ENCODE peak calls at places on chromosomes 6 and 20, in five cellular contexts. Z, K, V, M and D are unnamed samples. For H3K27me3, the result is how much of the 10 kb centered on the place peaks cover.

GRCh38 chr6:15090145-15090579 is 155.7 kb upstream of the JARID2 start:
- DNase-seq in Z (no peak), M (no peak), K (no peak), V (no peak), D (no peak)

GRCh38 chr20:38278763-38279162 is 18.2 kb upstream of the KIAA1755 start:
- DNase-seq in M (no peak), K (no peak), Z (peak), V (no peak), D (no peak)

GRCh38 chr6:89828988-89829590 is 591 bp upstream of the CASP8AP2 start:
- DNase-seq in M (no peak), Z (no peak), V (no peak), K (no peak), D (no peak)

GRCh38 chr6:35166160-35166919 is 25.2 kb upstream of the TCP11 start:
- DNase-seq in Z (no peak), K (no peak), M (no peak), V (no peak), D (no peak)

GRCh38 chr6:159212881-159213280 is 43.7 kb downstream of the FNDC1 start:
- DNase-seq in Z (no peak), K (no peak), M (no peak), V (no peak), D (no peak)

GRCh38 chr6:147651249-147652063 is 143.0 kb downstream of the SAMD5 start:
- DNase-seq in M (no peak), Z (peak), K (no peak), V (no peak), D (no peak)

GRCh38 chr6:40477246-40478126 is 109.7 kb downstream of the LRFN2 start:
- DNase-seq in V (no peak), Z (peak), K (no peak), M (no peak), D (peak)

GRCh38 chr20:49228676-49229075 is 9.5 kb downstream of the DDX27 start:
- DNase-seq in K (no peak), V (no peak), Z (no peak), M (no peak), D (no peak)

GRCh38 chr20:44540834-44541233 is 19.0 kb upstream of the SERINC3 start:
- DNase-seq in Z (no peak), M (no peak), V (peak), K (no peak), D (no peak)

GRCh38 chr20:13200767-13201500 is 20.1 kb upstream of the ISM1 start:
- DNase-seq in K (no peak), Z (no peak), M (no peak), V (no peak), D (no peak)

GRCh38 chr20:32072168-32072721 is 20.2 kb downstream of the HCK start:
- DNase-seq in V (no peak), M (no peak), K (no peak), Z (no peak), D (no peak)

GRCh38 chr6:16200231-16200941 is 38.0 kb upstream of the GMPR start:
- DNase-seq in V (no peak), M (no peak), K (no peak), Z (no peak), D (no peak)

GRCh38 chr6:33336495-33336894 is 19.0 kb upstream of the ZBTB22 start:
- DNase-seq in V (no peak), Z (no peak), K (no peak), M (no peak), D (no peak)

GRCh38 chr6:101393291-101394251 is at the start of gene GRIK2:
- DNase-seq in V (no peak), Z (peak), M (no peak), K (no peak), D (no peak)

GRCh38 chr6:127299522-127300240 is 33.0 kb downstream of the RNF146 start:
- DNase-seq in K (no peak), M (no peak), V (no peak), Z (no peak), D (no peak)

GRCh38 chr6:89120371-89120770 is 2.5 kb upstream of the SRSF12 start:
- DNase-seq in K (no peak), M (no peak), V (no peak), Z (no peak), D (no peak)

GRCh38 chr20:37914672-37915433 is 11.9 kb downstream of the VSTM2L start:
- DNase-seq in Z (no peak), V (no peak), M (peak), K (no peak), D (no peak)

GRCh38 chr20:40865095-40865494 is 163.5 kb upstream of the TOP1 start:
- DNase-seq in M (no peak), V (no peak), K (no peak), Z (no peak), D (no peak)

GRCh38 chr6:165577556-165577955 is 85.5 kb downstream of the PDE10A start:
- DNase-seq in Z (no peak), K (no peak), M (no peak), V (no peak), D (no peak)

GRCh38 chr6:30951907-30952469 is 11.2 kb downstream of the MUCL3 start:
- DNase-seq in M (no peak), Z (no peak), K (no peak), V (no peak), D (no peak)
- H3K27me3 ChIP-seq in M (under half), Z (under half), K (under half), V (half or more), D (under half)

GRCh38 chr6:168938546-168938945 is 315.1 kb downstream of the THBS2 start:
- DNase-seq in K (no peak), Z (no peak), V (no peak), M (no peak), D (no peak)

GRCh38 chr6:168937061-168937460 is 316.6 kb downstream of the THBS2 start:
- DNase-seq in Z (no peak), M (no peak), V (no peak), K (no peak), D (no peak)

GRCh38 chr6:168941036-168941435 is 312.6 kb downstream of the THBS2 start:
- DNase-seq in K (no peak), Z (no peak), M (no peak), V (no peak), D (no peak)

GRCh38 chr6:168939041-168939440 is 314.6 kb downstream of the THBS2 start:
- DNase-seq in Z (no peak), M (no peak), V (no peak), K (no peak), D (no peak)

DNA sequence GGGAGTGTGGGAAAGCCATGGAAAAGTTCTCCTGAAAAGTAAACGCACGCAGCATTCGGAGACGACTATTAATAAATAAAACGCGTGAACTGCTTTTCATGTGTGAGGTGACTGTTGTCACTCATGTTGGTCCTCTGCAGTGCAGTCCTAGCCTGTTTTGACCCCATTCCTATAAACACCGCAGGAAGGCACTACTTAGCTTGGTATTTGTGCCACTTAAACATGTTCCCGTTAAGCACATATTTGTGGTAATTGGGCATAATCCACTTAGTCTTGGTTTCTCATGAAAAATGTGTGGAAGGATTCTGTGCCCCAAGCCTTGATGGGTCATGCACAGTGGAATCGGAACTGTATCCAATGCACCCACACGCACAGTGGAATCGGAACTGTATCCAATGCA is 313.9 kb downstream of the THBS2 start:
- DNase-seq in V (no peak), K (no peak), M (no peak), Z (no peak), D (no peak)
- H3K27me3 ChIP-seq in V (under half), K (under half), M (under half), Z (under half), D (under half)

DNA sequence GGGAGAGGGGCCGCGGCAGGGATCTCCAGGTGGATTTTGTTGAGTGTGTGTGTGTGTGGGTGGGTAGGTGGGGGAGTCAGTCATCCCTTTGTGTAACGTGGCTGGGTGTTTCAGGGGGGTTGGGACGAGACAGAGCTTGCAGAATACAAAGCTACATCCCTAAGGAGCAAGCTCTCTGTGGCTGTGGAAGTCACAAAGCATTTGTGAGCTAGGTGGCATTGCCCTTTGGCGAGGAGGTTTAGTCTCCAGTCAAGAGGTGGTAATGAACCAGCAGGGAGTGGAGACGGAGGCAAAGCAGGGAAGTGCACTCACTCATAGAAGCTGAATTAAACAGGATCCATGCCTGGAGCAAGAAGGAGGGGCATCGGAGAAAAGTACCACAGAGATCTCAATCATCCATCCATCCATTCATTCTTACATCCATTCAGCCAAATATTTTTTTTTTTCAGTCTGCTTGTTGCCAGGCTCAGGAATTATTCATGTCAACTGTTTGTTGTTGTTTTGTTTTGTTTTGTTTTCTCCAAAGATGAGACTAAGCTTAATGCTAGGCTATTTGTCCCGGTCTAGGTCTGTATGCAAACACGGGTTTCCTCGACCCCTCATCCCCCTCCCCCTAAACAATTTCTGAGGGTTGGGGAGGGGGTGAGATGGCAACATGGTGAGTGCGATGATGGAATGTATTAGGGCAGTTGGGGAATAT is 913 bp downstream of the HCRTR2 start:
- DNase-seq in Z (no peak), K (no peak), M (no peak), V (no peak), D (no peak)
- H3K27me3 ChIP-seq in Z (under half), K (under half), M (under half), V (under half), D (under half)

DNA sequence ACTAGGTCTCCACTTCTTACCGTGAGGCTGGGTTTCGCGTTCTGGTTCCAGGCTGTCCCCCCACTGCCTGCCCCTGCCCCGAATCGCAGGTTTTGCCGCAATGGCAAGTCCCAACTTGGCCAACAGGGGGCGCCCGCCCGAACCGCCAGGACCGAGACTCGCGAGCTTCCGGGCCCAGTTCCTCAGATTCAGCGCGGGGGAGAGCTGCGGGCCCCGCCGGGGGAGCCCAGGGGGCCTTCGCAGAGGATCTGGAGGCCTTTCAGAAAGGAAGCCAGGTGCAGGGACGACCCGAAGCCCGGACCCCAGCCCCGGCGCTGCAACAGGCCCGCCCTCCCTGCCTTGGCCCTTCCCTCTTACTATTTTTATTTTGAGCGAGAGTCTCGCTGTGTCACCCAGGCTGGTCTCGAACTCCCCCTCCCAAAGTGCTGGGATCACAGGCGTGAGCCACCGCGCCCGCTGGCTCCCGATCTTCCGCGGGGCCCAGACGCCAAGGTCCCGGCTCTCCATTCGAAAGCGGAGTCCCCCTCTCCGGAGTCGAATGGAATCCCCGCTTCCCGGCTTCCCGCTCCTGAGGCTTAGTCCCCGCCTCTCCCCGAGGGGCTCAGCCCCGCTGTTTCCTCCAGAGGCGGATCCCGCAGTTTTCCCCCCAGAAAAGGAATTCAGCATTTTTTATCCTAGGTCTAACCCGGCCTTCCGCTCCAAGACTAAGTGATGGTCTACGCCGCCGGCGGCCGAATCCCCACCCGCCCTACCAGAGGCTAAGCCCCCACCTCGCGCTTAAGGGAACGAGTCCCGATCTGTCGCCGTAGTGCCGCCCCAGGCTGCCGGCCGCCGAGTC is 11.7 kb upstream of the TMC2 start:
- DNase-seq in M (peak), V (peak), Z (peak), K (peak), D (peak)
- H3K27me3 ChIP-seq in M (under half), V (under half), Z (under half), K (under half), D (under half)

GRCh38 chr20:57840504-57841296 is 130.9 kb upstream of the PMEPA1 start:
- DNase-seq in M (no peak), K (no peak), Z (no peak), V (no peak), D (no peak)

GRCh38 chr20:57837208-57838035 is 127.6 kb upstream of the PMEPA1 start:
- DNase-seq in Z (no peak), V (no peak), K (no peak), M (no peak), D (no peak)

GRCh38 chr20:57841297-57841866 is 131.6 kb upstream of the PMEPA1 start:
- DNase-seq in K (no peak), V (no peak), M (no peak), Z (no peak), D (no peak)

GRCh38 chr20:57838670-57839142 is 128.9 kb upstream of the PMEPA1 start:
- DNase-seq in Z (no peak), K (no peak), V (no peak), M (no peak), D (no peak)

DNA sequence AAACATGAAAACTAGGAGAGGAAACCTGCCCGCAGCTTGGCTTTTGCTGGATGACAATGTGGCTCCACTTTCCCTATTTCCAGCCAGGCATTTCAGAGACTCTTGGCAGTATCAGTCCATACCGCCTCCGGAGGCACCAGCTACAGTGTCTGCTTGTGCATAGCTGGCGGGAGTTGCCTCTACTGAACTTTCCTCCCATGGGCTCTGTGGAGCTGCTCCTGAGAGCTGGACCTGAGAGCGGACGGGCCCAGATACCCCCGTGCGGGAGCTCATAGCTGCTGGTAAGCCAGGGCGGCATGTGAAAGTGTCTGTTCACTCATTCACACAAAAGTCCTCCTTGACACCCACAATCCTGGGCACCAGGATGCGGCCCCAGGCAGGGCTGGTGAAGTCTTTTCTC is 130.3 kb upstream of the PMEPA1 start:
- DNase-seq in Z (no peak), V (no peak), M (no peak), K (no peak), D (peak)
- H3K27me3 ChIP-seq in Z (under half), V (under half), M (under half), K (under half), D (under half)

DNA sequence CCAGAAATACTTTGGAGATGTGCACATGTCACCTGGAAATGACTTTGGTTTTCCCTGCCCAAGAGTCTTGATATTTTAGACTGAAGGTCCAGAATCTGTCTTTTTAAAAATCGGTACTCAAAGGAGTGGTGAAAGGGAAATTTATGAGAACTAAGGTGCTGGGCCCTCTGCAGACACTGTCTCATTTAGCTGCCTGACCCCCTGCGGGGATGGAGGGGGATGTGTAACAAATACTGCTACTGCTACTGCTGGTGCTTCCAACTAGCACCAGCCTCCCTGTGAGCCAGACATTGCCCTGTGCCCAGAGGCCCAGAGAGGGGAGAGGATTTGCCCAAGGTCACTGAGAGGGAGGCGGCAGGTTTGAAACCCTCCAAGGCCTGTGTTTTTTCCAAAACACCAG is 7.0 kb downstream of the SCRT2 start:
- DNase-seq in V (no peak), Z (no peak), M (no peak), K (no peak), D (no peak)
- H3K27me3 ChIP-seq in V (half or more), Z (under half), M (under half), K (half or more), D (under half)

DNA sequence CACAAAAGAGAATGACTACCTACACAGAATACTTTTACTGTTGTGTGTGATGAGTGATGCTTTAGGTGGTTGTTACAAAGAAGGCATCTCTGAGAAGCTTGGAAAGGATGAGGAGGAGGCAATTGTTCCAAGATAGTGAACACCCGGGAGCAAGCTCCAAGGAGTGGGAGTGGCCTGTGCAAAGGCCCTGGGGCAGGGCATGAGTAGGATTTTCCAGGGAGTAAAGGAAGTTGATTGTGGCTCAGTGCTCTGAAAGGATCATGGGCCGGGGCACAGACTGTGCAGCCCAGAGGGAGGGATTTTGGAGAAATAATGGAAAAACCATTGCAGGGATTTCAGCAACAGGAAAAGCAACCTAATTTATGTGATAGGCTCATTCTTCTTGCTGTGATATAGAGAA is 264.3 kb downstream of the CDH26 start:
- DNase-seq in Z (no peak), K (no peak), M (no peak), V (no peak), D (no peak)
- H3K27me3 ChIP-seq in Z (under half), K (under half), M (under half), V (under half), D (under half)

GRCh38 chr20:61445138-61445537 is 193.1 kb downstream of the CDH4 start:
- DNase-seq in M (no peak), K (no peak), Z (no peak), V (no peak), D (no peak)
- H3K27me3 ChIP-seq in M (under half), K (under half), Z (under half), V (under half), D (under half)

GRCh38 chr6:43891072-43891870 is 121.3 kb downstream of the VEGFA start:
- DNase-seq in Z (no peak), K (no peak), M (no peak), V (no peak), D (no peak)
- H3K27me3 ChIP-seq in Z (under half), K (under half), M (under half), V (under half), D (under half)

GRCh38 chr6:161035182-161035980 is 43.8 kb downstream of the MAP3K4 start:
- DNase-seq in V (no peak), M (no peak), K (no peak), Z (no peak), D (no peak)
- H3K27me3 ChIP-seq in V (under half), M (under half), K (under half), Z (under half), D (under half)